ENCODE peak calls at places on chromosomes 7 and 10, in nine cellular contexts. One of them, this sample, is unnamed.

GRCh38 chr7:2175091-2175490 is 57.7 kb downstream of the MAD1L1 start:
- DNase-seq in iPS DF 19.7: no peak
- DNase-seq in GM20000: no peak
- DNase-seq in NCI-H146: no peak
- DNase-seq in skeletal muscle cell: no peak
- DNase-seq in stimulated activated CD8-positive, alpha-beta memory T cell treated with anti-CD3 and anti-CD28 coated beads, Interleukin-4, amount 100 ng/mL, for 4 hours: no peak
- DNase-seq in uterus: no peak
- DNase-seq in heart right ventricle: no peak
- DNase-seq in naive thymus-derived CD8-positive, alpha-beta T cell: no peak
- DNase-seq in this sample: no peak

GRCh38 chr10:124467165-124467564 is 5.5 kb downstream of the LHPP start:
- DNase-seq in heart right ventricle: no peak
- DNase-seq in uterus: no peak
- DNase-seq in naive thymus-derived CD8-positive, alpha-beta T cell: no peak
- DNase-seq in skeletal muscle cell: no peak
- DNase-seq in iPS DF 19.7: no peak
- DNase-seq in GM20000: no peak
- DNase-seq in stimulated activated CD8-positive, alpha-beta memory T cell treated with anti-CD3 and anti-CD28 coated beads, Interleukin-4, amount 100 ng/mL, for 4 hours: no peak
- DNase-seq in NCI-H146: no peak
- DNase-seq in this sample: no peak

GRCh38 chr7:901388-902154 is 25.2 kb downstream of the GET4 start:
- DNase-seq in skeletal muscle cell: peak
- DNase-seq in stimulated activated CD8-positive, alpha-beta memory T cell treated with anti-CD3 and anti-CD28 coated beads, Interleukin-4, amount 100 ng/mL, for 4 hours: no peak
- DNase-seq in heart right ventricle: peak
- DNase-seq in GM20000: peak
- DNase-seq in iPS DF 19.7: peak
- DNase-seq in uterus: peak
- DNase-seq in NCI-H146: peak
- DNase-seq in naive thymus-derived CD8-positive, alpha-beta T cell: no peak
- DNase-seq in this sample: peak

GRCh38 chr7:51590746-51591145 is 274.1 kb upstream of the COBL start:
- DNase-seq in skeletal muscle cell: no peak
- DNase-seq in uterus: no peak
- DNase-seq in naive thymus-derived CD8-positive, alpha-beta T cell: no peak
- DNase-seq in iPS DF 19.7: peak
- DNase-seq in GM20000: no peak
- DNase-seq in heart right ventricle: no peak
- DNase-seq in stimulated activated CD8-positive, alpha-beta memory T cell treated with anti-CD3 and anti-CD28 coated beads, Interleukin-4, amount 100 ng/mL, for 4 hours: no peak
- DNase-seq in NCI-H146: no peak
- DNase-seq in this sample: peak

GRCh38 chr7:128322040-128322643 is 21.6 kb downstream of the RBM28 start:
- DNase-seq in iPS DF 19.7: no peak
- DNase-seq in NCI-H146: peak
- DNase-seq in stimulated activated CD8-positive, alpha-beta memory T cell treated with anti-CD3 and anti-CD28 coated beads, Interleukin-4, amount 100 ng/mL, for 4 hours: no peak
- DNase-seq in naive thymus-derived CD8-positive, alpha-beta T cell: no peak
- DNase-seq in GM20000: no peak
- DNase-seq in uterus: no peak
- DNase-seq in heart right ventricle: no peak
- DNase-seq in skeletal muscle cell: no peak
- DNase-seq in this sample: peak

GRCh38 chr7:29289156-29290021 is 94.8 kb downstream of the CHN2 start:
- DNase-seq in GM20000: peak
- DNase-seq in stimulated activated CD8-positive, alpha-beta memory T cell treated with anti-CD3 and anti-CD28 coated beads, Interleukin-4, amount 100 ng/mL, for 4 hours: no peak
- DNase-seq in heart right ventricle: peak
- DNase-seq in skeletal muscle cell: peak
- DNase-seq in NCI-H146: peak
- DNase-seq in uterus: no peak
- DNase-seq in iPS DF 19.7: no peak
- DNase-seq in naive thymus-derived CD8-positive, alpha-beta T cell: no peak
- DNase-seq in this sample: peak

GRCh38 chr7:22578048-22578770 is 78.2 kb upstream of the STEAP1B start:
- DNase-seq in GM20000: no peak
- DNase-seq in iPS DF 19.7: no peak
- DNase-seq in naive thymus-derived CD8-positive, alpha-beta T cell: no peak
- DNase-seq in heart right ventricle: no peak
- DNase-seq in skeletal muscle cell: peak
- DNase-seq in uterus: no peak
- DNase-seq in stimulated activated CD8-positive, alpha-beta memory T cell treated with anti-CD3 and anti-CD28 coated beads, Interleukin-4, amount 100 ng/mL, for 4 hours: no peak
- DNase-seq in NCI-H146: no peak
- DNase-seq in this sample: no peak

GRCh38 chr10:84946984-84947383 is 618.6 kb downstream of the CCSER2 start:
- DNase-seq in GM20000: no peak
- DNase-seq in iPS DF 19.7: no peak
- DNase-seq in stimulated activated CD8-positive, alpha-beta memory T cell treated with anti-CD3 and anti-CD28 coated beads, Interleukin-4, amount 100 ng/mL, for 4 hours: no peak
- DNase-seq in NCI-H146: peak
- DNase-seq in skeletal muscle cell: no peak
- DNase-seq in uterus: no peak
- DNase-seq in naive thymus-derived CD8-positive, alpha-beta T cell: no peak
- DNase-seq in heart right ventricle: no peak
- DNase-seq in this sample: peak

GRCh38 chr7:143229054-143229790 is 7.4 kb downstream of the TAS2R40 start:
- DNase-seq in uterus: no peak
- DNase-seq in iPS DF 19.7: peak
- DNase-seq in skeletal muscle cell: no peak
- DNase-seq in naive thymus-derived CD8-positive, alpha-beta T cell: no peak
- DNase-seq in heart right ventricle: no peak
- DNase-seq in GM20000: no peak
- DNase-seq in stimulated activated CD8-positive, alpha-beta memory T cell treated with anti-CD3 and anti-CD28 coated beads, Interleukin-4, amount 100 ng/mL, for 4 hours: no peak
- DNase-seq in NCI-H146: no peak
- DNase-seq in this sample: no peak

GRCh38 chr7:112080441-112080840 is 125.8 kb downstream of the DOCK4 start:
- DNase-seq in skeletal muscle cell: peak
- DNase-seq in naive thymus-derived CD8-positive, alpha-beta T cell: no peak
- DNase-seq in NCI-H146: no peak
- DNase-seq in heart right ventricle: no peak
- DNase-seq in GM20000: peak
- DNase-seq in iPS DF 19.7: no peak
- DNase-seq in stimulated activated CD8-positive, alpha-beta memory T cell treated with anti-CD3 and anti-CD28 coated beads, Interleukin-4, amount 100 ng/mL, for 4 hours: no peak
- DNase-seq in uterus: no peak
- DNase-seq in this sample: peak

GRCh38 chr7:34320412-34320811 is 337.6 kb upstream of the NPSR1 start:
- DNase-seq in heart right ventricle: no peak
- DNase-seq in NCI-H146: no peak
- DNase-seq in stimulated activated CD8-positive, alpha-beta memory T cell treated with anti-CD3 and anti-CD28 coated beads, Interleukin-4, amount 100 ng/mL, for 4 hours: no peak
- DNase-seq in uterus: no peak
- DNase-seq in iPS DF 19.7: no peak
- DNase-seq in GM20000: no peak
- DNase-seq in skeletal muscle cell: no peak
- DNase-seq in naive thymus-derived CD8-positive, alpha-beta T cell: no peak
- DNase-seq in this sample: peak

GRCh38 chr10:20890491-20891337 is 6.4 kb downstream of the NEBL start:
- DNase-seq in heart right ventricle: no peak
- DNase-seq in naive thymus-derived CD8-positive, alpha-beta T cell: no peak
- DNase-seq in stimulated activated CD8-positive, alpha-beta memory T cell treated with anti-CD3 and anti-CD28 coated beads, Interleukin-4, amount 100 ng/mL, for 4 hours: no peak
- DNase-seq in iPS DF 19.7: no peak
- DNase-seq in skeletal muscle cell: peak
- DNase-seq in uterus: no peak
- DNase-seq in NCI-H146: no peak
- DNase-seq in GM20000: no peak
- DNase-seq in this sample: peak

GRCh38 chr10:74882427-74882826 is 56.0 kb downstream of the KAT6B start:
- DNase-seq in NCI-H146: no peak
- DNase-seq in stimulated activated CD8-positive, alpha-beta memory T cell treated with anti-CD3 and anti-CD28 coated beads, Interleukin-4, amount 100 ng/mL, for 4 hours: no peak
- DNase-seq in skeletal muscle cell: no peak
- DNase-seq in naive thymus-derived CD8-positive, alpha-beta T cell: no peak
- DNase-seq in uterus: no peak
- DNase-seq in heart right ventricle: no peak
- DNase-seq in GM20000: no peak
- DNase-seq in iPS DF 19.7: no peak
- DNase-seq in this sample: no peak

GRCh38 chr10:117461766-117462423 is 80.7 kb upstream of the EMX2 start:
- DNase-seq in skeletal muscle cell: peak
- DNase-seq in heart right ventricle: no peak
- DNase-seq in stimulated activated CD8-positive, alpha-beta memory T cell treated with anti-CD3 and anti-CD28 coated beads, Interleukin-4, amount 100 ng/mL, for 4 hours: no peak
- DNase-seq in GM20000: no peak
- DNase-seq in NCI-H146: no peak
- DNase-seq in iPS DF 19.7: no peak
- DNase-seq in naive thymus-derived CD8-positive, alpha-beta T cell: no peak
- DNase-seq in uterus: peak
- DNase-seq in this sample: no peak

GRCh38 chr7:78334027-78334825 is 535.7 kb downstream of the PHTF2 start:
- DNase-seq in stimulated activated CD8-positive, alpha-beta memory T cell treated with anti-CD3 and anti-CD28 coated beads, Interleukin-4, amount 100 ng/mL, for 4 hours: no peak
- DNase-seq in NCI-H146: no peak
- DNase-seq in GM20000: no peak
- DNase-seq in uterus: no peak
- DNase-seq in iPS DF 19.7: no peak
- DNase-seq in heart right ventricle: no peak
- DNase-seq in skeletal muscle cell: no peak
- DNase-seq in naive thymus-derived CD8-positive, alpha-beta T cell: no peak
- DNase-seq in this sample: no peak

GRCh38 chr7:29398011-29398410 is 165.6 kb upstream of the PRR15 start:
- DNase-seq in naive thymus-derived CD8-positive, alpha-beta T cell: no peak
- DNase-seq in uterus: no peak
- DNase-seq in heart right ventricle: no peak
- DNase-seq in GM20000: no peak
- DNase-seq in skeletal muscle cell: no peak
- DNase-seq in iPS DF 19.7: no peak
- DNase-seq in stimulated activated CD8-positive, alpha-beta memory T cell treated with anti-CD3 and anti-CD28 coated beads, Interleukin-4, amount 100 ng/mL, for 4 hours: no peak
- DNase-seq in NCI-H146: peak
- DNase-seq in this sample: peak

GRCh38 chr7:10085231-10085630 is 888.4 kb upstream of the PHF14 start:
- DNase-seq in GM20000: no peak
- DNase-seq in stimulated activated CD8-positive, alpha-beta memory T cell treated with anti-CD3 and anti-CD28 coated beads, Interleukin-4, amount 100 ng/mL, for 4 hours: no peak
- DNase-seq in uterus: no peak
- DNase-seq in naive thymus-derived CD8-positive, alpha-beta T cell: no peak
- DNase-seq in iPS DF 19.7: no peak
- DNase-seq in skeletal muscle cell: no peak
- DNase-seq in NCI-H146: no peak
- DNase-seq in heart right ventricle: no peak
- DNase-seq in this sample: no peak

GRCh38 chr7:40922316-40922670 is 780.6 kb downstream of the INHBA start:
- DNase-seq in iPS DF 19.7: no peak
- DNase-seq in NCI-H146: no peak
- DNase-seq in GM20000: no peak
- DNase-seq in heart right ventricle: no peak
- DNase-seq in naive thymus-derived CD8-positive, alpha-beta T cell: no peak
- DNase-seq in uterus: no peak
- DNase-seq in skeletal muscle cell: peak
- DNase-seq in stimulated activated CD8-positive, alpha-beta memory T cell treated with anti-CD3 and anti-CD28 coated beads, Interleukin-4, amount 100 ng/mL, for 4 hours: no peak
- DNase-seq in this sample: no peak

GRCh38 chr10:97018251-97019212 is 167.2 kb downstream of the SLIT1 start:
- DNase-seq in skeletal muscle cell: no peak
- DNase-seq in GM20000: no peak
- DNase-seq in uterus: no peak
- DNase-seq in naive thymus-derived CD8-positive, alpha-beta T cell: no peak
- DNase-seq in stimulated activated CD8-positive, alpha-beta memory T cell treated with anti-CD3 and anti-CD28 coated beads, Interleukin-4, amount 100 ng/mL, for 4 hours: no peak
- DNase-seq in iPS DF 19.7: no peak
- DNase-seq in NCI-H146: no peak
- DNase-seq in heart right ventricle: no peak
- DNase-seq in this sample: no peak

GRCh38 chr10:52571516-52572182 is 200.9 kb downstream of the MBL2 start:
- DNase-seq in iPS DF 19.7: no peak
- DNase-seq in heart right ventricle: no peak
- DNase-seq in skeletal muscle cell: no peak
- DNase-seq in stimulated activated CD8-positive, alpha-beta memory T cell treated with anti-CD3 and anti-CD28 coated beads, Interleukin-4, amount 100 ng/mL, for 4 hours: no peak
- DNase-seq in uterus: no peak
- DNase-seq in GM20000: no peak
- DNase-seq in NCI-H146: no peak
- DNase-seq in naive thymus-derived CD8-positive, alpha-beta T cell: no peak
- DNase-seq in this sample: no peak

GRCh38 chr7:6164491-6164890 is 107.9 kb downstream of the CYTH3 start:
- DNase-seq in stimulated activated CD8-positive, alpha-beta memory T cell treated with anti-CD3 and anti-CD28 coated beads, Interleukin-4, amount 100 ng/mL, for 4 hours: no peak
- DNase-seq in NCI-H146: no peak
- DNase-seq in naive thymus-derived CD8-positive, alpha-beta T cell: no peak
- DNase-seq in iPS DF 19.7: no peak
- DNase-seq in heart right ventricle: peak
- DNase-seq in GM20000: no peak
- DNase-seq in skeletal muscle cell: no peak
- DNase-seq in uterus: no peak
- DNase-seq in this sample: peak

GRCh38 chr7:11625669-11626068 is 206.3 kb downstream of the THSD7A start:
- DNase-seq in naive thymus-derived CD8-positive, alpha-beta T cell: no peak
- DNase-seq in skeletal muscle cell: peak
- DNase-seq in uterus: no peak
- DNase-seq in NCI-H146: no peak
- DNase-seq in GM20000: no peak
- DNase-seq in heart right ventricle: no peak
- DNase-seq in iPS DF 19.7: no peak
- DNase-seq in stimulated activated CD8-positive, alpha-beta memory T cell treated with anti-CD3 and anti-CD28 coated beads, Interleukin-4, amount 100 ng/mL, for 4 hours: no peak
- DNase-seq in this sample: peak

GRCh38 chr10:50635286-50635685 is 11.5 kb upstream of the SGMS1 start:
- DNase-seq in naive thymus-derived CD8-positive, alpha-beta T cell: no peak
- DNase-seq in GM20000: no peak
- DNase-seq in stimulated activated CD8-positive, alpha-beta memory T cell treated with anti-CD3 and anti-CD28 coated beads, Interleukin-4, amount 100 ng/mL, for 4 hours: no peak
- DNase-seq in iPS DF 19.7: no peak
- DNase-seq in NCI-H146: no peak
- DNase-seq in uterus: no peak
- DNase-seq in skeletal muscle cell: peak
- DNase-seq in heart right ventricle: no peak
- DNase-seq in this sample: no peak

GRCh38 chr10:85613391-85613790 is 753.2 kb downstream of the GRID1 start:
- DNase-seq in iPS DF 19.7: no peak
- DNase-seq in naive thymus-derived CD8-positive, alpha-beta T cell: no peak
- DNase-seq in heart right ventricle: no peak
- DNase-seq in skeletal muscle cell: no peak
- DNase-seq in uterus: no peak
- DNase-seq in stimulated activated CD8-positive, alpha-beta memory T cell treated with anti-CD3 and anti-CD28 coated beads, Interleukin-4, amount 100 ng/mL, for 4 hours: no peak
- DNase-seq in GM20000: no peak
- DNase-seq in NCI-H146: no peak
- DNase-seq in this sample: no peak

GRCh38 chr10:17851611-17852010 is 42.5 kb downstream of the MRC1 start:
- DNase-seq in GM20000: no peak
- DNase-seq in skeletal muscle cell: no peak
- DNase-seq in naive thymus-derived CD8-positive, alpha-beta T cell: no peak
- DNase-seq in NCI-H146: no peak
- DNase-seq in iPS DF 19.7: no peak
- DNase-seq in heart right ventricle: peak
- DNase-seq in stimulated activated CD8-positive, alpha-beta memory T cell treated with anti-CD3 and anti-CD28 coated beads, Interleukin-4, amount 100 ng/mL, for 4 hours: no peak
- DNase-seq in uterus: no peak
- DNase-seq in this sample: peak

GRCh38 chr10:78412605-78413004 is 378.9 kb downstream of the RPS24 start:
- DNase-seq in uterus: no peak
- DNase-seq in naive thymus-derived CD8-positive, alpha-beta T cell: no peak
- DNase-seq in heart right ventricle: no peak
- DNase-seq in skeletal muscle cell: no peak
- DNase-seq in iPS DF 19.7: no peak
- DNase-seq in GM20000: no peak
- DNase-seq in stimulated activated CD8-positive, alpha-beta memory T cell treated with anti-CD3 and anti-CD28 coated beads, Interleukin-4, amount 100 ng/mL, for 4 hours: no peak
- DNase-seq in NCI-H146: no peak
- DNase-seq in this sample: no peak

GRCh38 chr10:30247704-30248103 is 101.4 kb downstream of the MTPAP start:
- DNase-seq in skeletal muscle cell: no peak
- DNase-seq in stimulated activated CD8-positive, alpha-beta memory T cell treated with anti-CD3 and anti-CD28 coated beads, Interleukin-4, amount 100 ng/mL, for 4 hours: no peak
- DNase-seq in GM20000: no peak
- DNase-seq in uterus: no peak
- DNase-seq in NCI-H146: no peak
- DNase-seq in iPS DF 19.7: no peak
- DNase-seq in heart right ventricle: no peak
- DNase-seq in naive thymus-derived CD8-positive, alpha-beta T cell: no peak
- DNase-seq in this sample: no peak

GRCh38 chr7:140605337-140605736 is 35.3 kb downstream of the DENND2A start:
- DNase-seq in naive thymus-derived CD8-positive, alpha-beta T cell: no peak
- DNase-seq in stimulated activated CD8-positive, alpha-beta memory T cell treated with anti-CD3 and anti-CD28 coated beads, Interleukin-4, amount 100 ng/mL, for 4 hours: no peak
- DNase-seq in uterus: no peak
- DNase-seq in heart right ventricle: no peak
- DNase-seq in GM20000: no peak
- DNase-seq in skeletal muscle cell: no peak
- DNase-seq in iPS DF 19.7: peak
- DNase-seq in NCI-H146: no peak
- DNase-seq in this sample: no peak

GRCh38 chr10:103731609-103732270 is 123.6 kb downstream of the SH3PXD2A start:
- DNase-seq in iPS DF 19.7: no peak
- DNase-seq in skeletal muscle cell: no peak
- DNase-seq in uterus: no peak
- DNase-seq in GM20000: no peak
- DNase-seq in naive thymus-derived CD8-positive, alpha-beta T cell: no peak
- DNase-seq in stimulated activated CD8-positive, alpha-beta memory T cell treated with anti-CD3 and anti-CD28 coated beads, Interleukin-4, amount 100 ng/mL, for 4 hours: no peak
- DNase-seq in heart right ventricle: no peak
- DNase-seq in NCI-H146: no peak
- DNase-seq in this sample: peak

GRCh38 chr7:2040893-2041270 is 191.9 kb downstream of the MAD1L1 start:
- DNase-seq in heart right ventricle: no peak
- DNase-seq in iPS DF 19.7: no peak
- DNase-seq in uterus: no peak
- DNase-seq in NCI-H146: no peak
- DNase-seq in stimulated activated CD8-positive, alpha-beta memory T cell treated with anti-CD3 and anti-CD28 coated beads, Interleukin-4, amount 100 ng/mL, for 4 hours: no peak
- DNase-seq in skeletal muscle cell: no peak
- DNase-seq in GM20000: no peak
- DNase-seq in naive thymus-derived CD8-positive, alpha-beta T cell: peak
- DNase-seq in this sample: no peak

GRCh38 chr7:69598487-69599148 is 343 bp downstream of the AUTS2 start:
- DNase-seq in stimulated activated CD8-positive, alpha-beta memory T cell treated with anti-CD3 and anti-CD28 coated beads, Interleukin-4, amount 100 ng/mL, for 4 hours: no peak
- DNase-seq in heart right ventricle: peak
- DNase-seq in NCI-H146: peak
- DNase-seq in iPS DF 19.7: no peak
- DNase-seq in naive thymus-derived CD8-positive, alpha-beta T cell: no peak
- DNase-seq in GM20000: peak
- DNase-seq in skeletal muscle cell: no peak
- DNase-seq in uterus: no peak
- DNase-seq in this sample: peak